ENCODE peak calls at places on chromosomes 11 and 22, in four cellular contexts. One of them, this sample, is unnamed.

GRCh38 chr22:30196141-30196866 is 50.3 kb downstream of the LIF start:
- DNase-seq in endodermal cell: peak; percentile 90
- DNase-seq in sigmoid colon: peak; percentile 92
- DNase-seq in head of caudate nucleus: no peak
- DNase-seq in this sample: peak; percentile 94

GRCh38 chr11:69446108-69446507 is 35.4 kb upstream of the LINC01488 start:
- DNase-seq in head of caudate nucleus: no peak
- DNase-seq in sigmoid colon: no peak
- DNase-seq in endodermal cell: no peak
- DNase-seq in this sample: no peak

GRCh38 chr11:45930951-45931563 is 8.6 kb downstream of the LARGE2 start:
- DNase-seq in sigmoid colon: no peak
- DNase-seq in head of caudate nucleus: no peak
- DNase-seq in endodermal cell: no peak
- DNase-seq in this sample: no peak

GRCh38 chr22:17655289-17655688 is 16.7 kb downstream of the BCL2L13 start:
- DNase-seq in sigmoid colon: no peak
- DNase-seq in endodermal cell: no peak
- DNase-seq in head of caudate nucleus: no peak
- DNase-seq in this sample: no peak

GRCh38 chr22:42436402-42436801 is 4.2 kb upstream of the NFAM1 start:
- DNase-seq in sigmoid colon: no peak
- DNase-seq in head of caudate nucleus: no peak
- DNase-seq in endodermal cell: peak; percentile 48
- DNase-seq in this sample: no peak

GRCh38 chr11:119373917-119374631 is 7.4 kb downstream of the USP2 start:
- DNase-seq in sigmoid colon: no peak
- DNase-seq in head of caudate nucleus: peak; percentile 75
- DNase-seq in endodermal cell: peak; percentile 97
- DNase-seq in this sample: peak; percentile 84

GRCh38 chr11:103659138-103659734 is 377.2 kb upstream of the DDI1 start:
- DNase-seq in sigmoid colon: no peak
- DNase-seq in head of caudate nucleus: no peak
- DNase-seq in endodermal cell: peak; percentile 58
- DNase-seq in this sample: no peak

GRCh38 chr22:23070418-23071162 is at the start of gene GNAZ:
- DNase-seq in sigmoid colon: peak; percentile 67
- DNase-seq in head of caudate nucleus: peak; percentile 59
- DNase-seq in endodermal cell: peak; percentile 82
- DNase-seq in this sample: peak; percentile 76

GRCh38 chr11:18071098-18071705 is 25.1 kb upstream of the TPH1 start:
- DNase-seq in head of caudate nucleus: no peak
- DNase-seq in sigmoid colon: no peak
- DNase-seq in endodermal cell: no peak
- DNase-seq in this sample: no peak

GRCh38 chr11:66045177-66045639 is 3.8 kb downstream of the GAL3ST3 start:
- DNase-seq in sigmoid colon: peak; percentile 82
- DNase-seq in endodermal cell: peak; percentile 96
- DNase-seq in head of caudate nucleus: peak; percentile 84
- DNase-seq in this sample: peak; percentile 92

GRCh38 chr11:76661306-76661751 is 9.2 kb downstream of the LRRC32 start:
- DNase-seq in head of caudate nucleus: no peak
- DNase-seq in sigmoid colon: peak; percentile 55
- DNase-seq in endodermal cell: no peak
- DNase-seq in this sample: peak; percentile 85

GRCh38 chr11:13140028-13140870 is 131.1 kb downstream of the RASSF10 start:
- DNase-seq in head of caudate nucleus: no peak
- DNase-seq in sigmoid colon: no peak
- DNase-seq in endodermal cell: no peak
- DNase-seq in this sample: no peak

GRCh38 chr11:83951521-83951920 is 665.4 kb upstream of the CCDC90B start:
- DNase-seq in endodermal cell: no peak
- DNase-seq in head of caudate nucleus: no peak
- DNase-seq in sigmoid colon: no peak
- DNase-seq in this sample: no peak

GRCh38 chr11:35419713-35420333 is 465 bp upstream of the SLC1A2 start:
- DNase-seq in sigmoid colon: no peak
- DNase-seq in head of caudate nucleus: peak; percentile 32
- DNase-seq in endodermal cell: peak; percentile 52
- DNase-seq in this sample: no peak

GRCh38 chr22:32050678-32051515 is 7.8 kb downstream of the SLC5A1 start:
- DNase-seq in sigmoid colon: no peak
- DNase-seq in endodermal cell: no peak
- DNase-seq in head of caudate nucleus: no peak
- DNase-seq in this sample: no peak

GRCh38 chr22:36026741-36027140 is 1.9 kb downstream of the RBFOX2 start:
- DNase-seq in sigmoid colon: no peak
- DNase-seq in endodermal cell: no peak
- DNase-seq in head of caudate nucleus: no peak
- DNase-seq in this sample: no peak

GRCh38 chr11:42171046-42171445 is 711.6 kb upstream of the LRRC4C start:
- DNase-seq in sigmoid colon: no peak
- DNase-seq in head of caudate nucleus: no peak
- DNase-seq in endodermal cell: no peak
- DNase-seq in this sample: no peak

GRCh38 chr22:21634081-21634480 is 1.5 kb downstream of the CCDC116 start:
- DNase-seq in endodermal cell: no peak
- DNase-seq in head of caudate nucleus: no peak
- DNase-seq in sigmoid colon: no peak
- DNase-seq in this sample: no peak

GRCh38 chr11:45816614-45817013 is 11.7 kb downstream of the SLC35C1 start:
- DNase-seq in endodermal cell: peak; percentile 82
- DNase-seq in head of caudate nucleus: no peak
- DNase-seq in sigmoid colon: peak; percentile 48
- DNase-seq in this sample: no peak

GRCh38 chr11:114556135-114556534 is 3.5 kb downstream of the NXPE1 start:
- DNase-seq in sigmoid colon: no peak
- DNase-seq in head of caudate nucleus: no peak
- DNase-seq in endodermal cell: no peak
- DNase-seq in this sample: no peak

GRCh38 chr11:117300301-117300700 is 9.2 kb downstream of the BACE1-AS start:
- DNase-seq in sigmoid colon: peak; percentile 69
- DNase-seq in head of caudate nucleus: peak; percentile 24
- DNase-seq in endodermal cell: peak; percentile 77
- DNase-seq in this sample: no peak

GRCh38 chr22:20267441-20268288 is 453 bp downstream of the RTN4R start:
- DNase-seq in head of caudate nucleus: no peak
- DNase-seq in endodermal cell: peak; percentile 71
- DNase-seq in sigmoid colon: no peak
- DNase-seq in this sample: no peak

GRCh38 chr11:132493786-132494185 is 1038.5 kb downstream of the OPCML start:
- DNase-seq in sigmoid colon: no peak
- DNase-seq in head of caudate nucleus: no peak
- DNase-seq in endodermal cell: no peak
- DNase-seq in this sample: no peak

GRCh38 chr11:66607126-66607834 is 9.2 kb upstream of the RBM14 start:
- DNase-seq in head of caudate nucleus: no peak
- DNase-seq in endodermal cell: no peak
- DNase-seq in sigmoid colon: peak; percentile 96
- DNase-seq in this sample: no peak

GRCh38 chr11:70883323-70883940 is 368.9 kb downstream of the SHANK2 start:
- DNase-seq in sigmoid colon: peak; percentile 55
- DNase-seq in head of caudate nucleus: no peak
- DNase-seq in endodermal cell: no peak
- DNase-seq in this sample: no peak

GRCh38 chr11:19631657-19632325 is 80.8 kb upstream of the NAV2 start:
- DNase-seq in head of caudate nucleus: no peak
- DNase-seq in endodermal cell: no peak
- DNase-seq in sigmoid colon: no peak
- DNase-seq in this sample: no peak

GRCh38 chr11:61769169-61769920 is 16.9 kb downstream of the MYRF start:
- DNase-seq in sigmoid colon: no peak
- DNase-seq in endodermal cell: no peak
- DNase-seq in head of caudate nucleus: no peak
- DNase-seq in this sample: no peak

GRCh38 chr11:96260526-96260925 is 82.5 kb downstream of the MAML2 start:
- DNase-seq in head of caudate nucleus: no peak
- DNase-seq in endodermal cell: no peak
- DNase-seq in sigmoid colon: no peak
- DNase-seq in this sample: no peak

GRCh38 chr11:123195182-123196059 is at the start of gene CLMP:
- DNase-seq in endodermal cell: peak; percentile 88
- DNase-seq in sigmoid colon: peak; percentile 93
- DNase-seq in head of caudate nucleus: peak; percentile 12
- DNase-seq in this sample: no peak

GRCh38 chr22:17982572-17983141 is 41.7 kb downstream of the MICAL3 start:
- DNase-seq in endodermal cell: no peak
- DNase-seq in sigmoid colon: no peak
- DNase-seq in head of caudate nucleus: no peak
- DNase-seq in this sample: no peak

GRCh38 chr11:60905551-60906113 is 753 bp downstream of the PRPF19 start:
- DNase-seq in endodermal cell: no peak
- DNase-seq in sigmoid colon: peak; percentile 58
- DNase-seq in head of caudate nucleus: no peak
- DNase-seq in this sample: no peak

GRCh38 chr11:75204012-75204674 is 36.4 kb upstream of the TPBGL start:
- DNase-seq in sigmoid colon: peak; percentile 57
- DNase-seq in endodermal cell: peak; percentile 53
- DNase-seq in head of caudate nucleus: no peak
- DNase-seq in this sample: no peak

GRCh38 chr11:13335319-13335718 is 57.7 kb downstream of the BMAL1 start:
- DNase-seq in head of caudate nucleus: no peak
- DNase-seq in sigmoid colon: peak; percentile 72
- DNase-seq in endodermal cell: peak; percentile 93
- DNase-seq in this sample: no peak

GRCh38 chr11:128716231-128716630 is 22.4 kb downstream of the FLI1 start:
- DNase-seq in endodermal cell: no peak
- DNase-seq in head of caudate nucleus: no peak
- DNase-seq in sigmoid colon: no peak
- DNase-seq in this sample: no peak

GRCh38 chr11:120830092-120830491 is 193.8 kb upstream of the TBCEL start:
- DNase-seq in head of caudate nucleus: no peak
- DNase-seq in endodermal cell: no peak
- DNase-seq in sigmoid colon: no peak
- DNase-seq in this sample: no peak

GRCh38 chr11:73645570-73645969 is 811 bp upstream of the PLEKHB1 start:
- DNase-seq in head of caudate nucleus: no peak
- DNase-seq in endodermal cell: no peak
- DNase-seq in sigmoid colon: no peak
- DNase-seq in this sample: no peak